ENCODE peak calls at places on chromosomes 11 and 22, in seven cellular contexts. X is HCT116, V is uterus, G is spleen, W is A549, T is right lobe of liver, O is Peyer's patch. A is an unnamed sample.

GRCh38 chr22:27129266-27129665 is 471.9 kb downstream of the MIAT start:
- DNase-seq in V (no peak), W (peak; percentile 64), X (no peak), O (no peak), T (no peak), G (no peak), A (no peak)

GRCh38 chr22:41445171-41446056 is 1.2 kb downstream of the TOB2 start:
- DNase-seq in W (peak; percentile 30), G (peak; percentile 84), T (peak; percentile 28), O (peak; percentile 36), X (no peak), V (peak; percentile 32), A (peak; percentile 30)

GRCh38 chr11:11141019-11141418 is 212.0 kb downstream of the CSNK2A3 start:
- DNase-seq in X (no peak), O (no peak), T (no peak), V (no peak), W (no peak), G (no peak), A (no peak)

GRCh38 chr22:46351767-46352166 is 16.3 kb downstream of the TRMU start:
- DNase-seq in O (no peak), V (no peak), G (peak; percentile 37), W (no peak), X (no peak), T (no peak), A (no peak)

GRCh38 chr11:74330065-74330858 is 18.8 kb upstream of the P4HA3 start:
- DNase-seq in W (no peak), V (no peak), X (no peak), G (no peak), T (no peak), O (no peak), A (no peak)

GRCh38 chr11:111460752-111461305 is 51.4 kb downstream of the BTG4 start:
- DNase-seq in T (no peak), O (no peak), V (no peak), W (no peak), X (no peak), G (no peak), A (no peak)

GRCh38 chr11:73156686-73157085 is 14.6 kb upstream of the FCHSD2 start:
- DNase-seq in G (peak; percentile 36), W (no peak), T (no peak), O (no peak), V (no peak), X (no peak), A (no peak)

GRCh38 chr11:4453118-4453517 is 4.0 kb downstream of the OR52K2 start:
- DNase-seq in O (no peak), X (no peak), V (no peak), G (no peak), W (no peak), T (no peak), A (no peak)

GRCh38 chr22:20965104-20965887 is 1.8 kb upstream of the AIFM3 start:
- DNase-seq in O (no peak), G (peak; percentile 78), W (no peak), T (no peak), X (no peak), V (no peak), A (no peak)

GRCh38 chr22:18909556-18909955 is 3.4 kb downstream of the DGCR6 start:
- DNase-seq in W (no peak), O (no peak), T (no peak), X (no peak), G (no peak), V (no peak), A (no peak)

GRCh38 chr11:23041104-23041503 is 180.8 kb upstream of the CCDC179 start:
- DNase-seq in X (no peak), O (no peak), W (no peak), T (no peak), V (no peak), G (no peak), A (no peak)

GRCh38 chr11:60915250-60915914 is 1.4 kb downstream of the TMEM109 start:
- DNase-seq in W (peak; percentile 60), X (peak; percentile 41), O (peak; percentile 90), V (peak; percentile 50), G (peak; percentile 93), T (no peak), A (peak; percentile 77)

GRCh38 chr11:123213307-123213708 is 18.3 kb upstream of the CLMP start:
- DNase-seq in O (no peak), W (no peak), G (no peak), V (no peak), T (no peak), X (no peak), A (no peak)

GRCh38 chr11:94153320-94153719 is 24.7 kb downstream of the PANX1 start:
- DNase-seq in V (no peak), G (no peak), O (no peak), T (peak; percentile 45), X (no peak), W (no peak), A (no peak)

GRCh38 chr11:65658174-65659021 is 4.3 kb downstream of the RELA start:
- DNase-seq in V (no peak), W (no peak), O (no peak), X (no peak), T (no peak), G (peak; percentile 63), A (no peak)

GRCh38 chr11:86811637-86812321 is 11.4 kb downstream of the PRSS23 start:
- DNase-seq in W (peak; percentile 84), V (peak; percentile 54), X (peak; percentile 76), T (no peak), O (no peak), G (no peak), A (no peak)

GRCh38 chr11:93209476-93209875 is 11.7 kb upstream of the SLC36A4 start:
- DNase-seq in X (no peak), T (no peak), O (no peak), V (no peak), G (no peak), W (no peak), A (no peak)

GRCh38 chr11:5486421-5486820 is 2.1 kb upstream of the OR52D1 start:
- DNase-seq in G (no peak), T (no peak), W (no peak), V (no peak), O (no peak), X (no peak), A (no peak)

GRCh38 chr11:134200688-134201087 is 23.1 kb downstream of the NCAPD3 start:
- DNase-seq in W (no peak), O (no peak), V (no peak), T (no peak), X (no peak), G (no peak), A (no peak)
- TF ChIP-seq POLR2A in W (no peak), O (no peak), V (no peak), T (no peak), X (no peak), G (no peak), A (no peak)

GRCh38 chr22:49264696-49265095 is 563.0 kb downstream of the BRD1 start:
- DNase-seq in T (no peak), W (no peak), G (no peak), X (no peak), V (no peak), O (no peak), A (no peak)

GRCh38 chr22:49268924-49269323 is 558.7 kb downstream of the BRD1 start:
- DNase-seq in V (no peak), O (no peak), X (no peak), W (no peak), T (no peak), G (peak; percentile 19), A (no peak)

GRCh38 chr22:49269371-49269770 is 558.3 kb downstream of the BRD1 start:
- DNase-seq in V (no peak), T (no peak), X (no peak), W (no peak), G (no peak), O (no peak), A (no peak)

GRCh38 chr22:49267996-49268395 is 559.7 kb downstream of the BRD1 start:
- DNase-seq in G (peak; percentile 13), O (no peak), X (no peak), T (no peak), W (no peak), V (no peak), A (no peak)

DNA sequence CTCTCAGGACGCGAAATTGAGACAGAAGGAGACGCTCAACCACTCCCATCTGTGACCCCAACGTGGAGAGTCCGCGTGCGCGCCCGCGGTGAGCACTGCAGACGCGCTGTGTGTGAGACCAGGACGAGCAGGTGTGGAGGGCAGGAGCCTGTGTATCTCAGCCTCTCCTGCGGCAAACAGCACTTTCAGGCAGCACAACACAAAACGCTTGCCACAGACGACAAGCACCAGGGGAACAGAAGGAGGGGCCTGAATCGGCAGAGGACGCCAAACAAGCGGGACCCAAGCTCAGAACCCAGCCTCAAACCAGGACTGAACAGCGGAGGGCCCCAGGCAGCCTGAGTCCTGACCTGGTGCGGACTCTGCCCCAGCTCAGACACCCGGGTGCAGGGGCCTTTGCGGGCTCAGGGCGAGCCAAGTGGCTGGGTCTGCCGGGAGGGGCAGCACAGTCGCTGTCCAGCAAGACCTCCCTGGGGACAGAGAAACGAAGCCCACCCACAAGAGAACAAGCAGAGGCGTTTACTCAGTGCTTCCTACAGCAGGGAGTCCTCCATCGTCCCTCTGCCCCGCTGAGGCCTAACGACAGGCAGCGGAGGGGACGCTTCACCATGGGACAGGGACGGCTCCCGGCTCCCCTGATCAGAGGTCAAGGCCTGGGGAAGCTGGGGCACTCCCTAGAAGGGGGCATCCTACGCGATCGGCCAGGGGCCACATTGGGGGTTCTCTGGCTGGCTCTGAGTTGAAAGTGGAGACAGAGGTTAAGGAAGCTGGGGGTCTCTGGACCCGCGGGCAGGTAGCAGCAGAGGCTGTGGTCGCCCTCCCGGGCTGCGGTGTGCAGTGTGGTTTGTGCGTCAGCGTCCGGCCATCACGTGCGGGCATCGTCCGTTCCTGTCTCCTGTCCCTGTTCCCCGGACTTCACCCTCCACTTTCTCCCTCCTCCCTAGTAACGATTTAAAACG is 560.8 kb downstream of the BRD1 start:
- DNase-seq in V (no peak), X (no peak), O (no peak), G (no peak), W (no peak), T (no peak), A (no peak)
- H3K27ac ChIP-seq in V (no peak overlapping the region), X (no peak overlapping the region), O (no peak overlapping the region), G (no peak overlapping the region), W (no peak overlapping the region), T (no peak overlapping the region), A (no peak overlapping the region)

GRCh38 chr11:46808804-46809431 is 37.2 kb downstream of the CKAP5 start:
- DNase-seq in V (no peak), O (no peak), X (peak; percentile 13), T (no peak), W (peak; percentile 69), G (no peak), A (no peak)
- TF ChIP-seq CTCF in V (no peak), O (no peak), X (peak; percentile 57), T (peak; percentile 19), W (peak; percentile 67), G (no peak), A (no peak)

DNA sequence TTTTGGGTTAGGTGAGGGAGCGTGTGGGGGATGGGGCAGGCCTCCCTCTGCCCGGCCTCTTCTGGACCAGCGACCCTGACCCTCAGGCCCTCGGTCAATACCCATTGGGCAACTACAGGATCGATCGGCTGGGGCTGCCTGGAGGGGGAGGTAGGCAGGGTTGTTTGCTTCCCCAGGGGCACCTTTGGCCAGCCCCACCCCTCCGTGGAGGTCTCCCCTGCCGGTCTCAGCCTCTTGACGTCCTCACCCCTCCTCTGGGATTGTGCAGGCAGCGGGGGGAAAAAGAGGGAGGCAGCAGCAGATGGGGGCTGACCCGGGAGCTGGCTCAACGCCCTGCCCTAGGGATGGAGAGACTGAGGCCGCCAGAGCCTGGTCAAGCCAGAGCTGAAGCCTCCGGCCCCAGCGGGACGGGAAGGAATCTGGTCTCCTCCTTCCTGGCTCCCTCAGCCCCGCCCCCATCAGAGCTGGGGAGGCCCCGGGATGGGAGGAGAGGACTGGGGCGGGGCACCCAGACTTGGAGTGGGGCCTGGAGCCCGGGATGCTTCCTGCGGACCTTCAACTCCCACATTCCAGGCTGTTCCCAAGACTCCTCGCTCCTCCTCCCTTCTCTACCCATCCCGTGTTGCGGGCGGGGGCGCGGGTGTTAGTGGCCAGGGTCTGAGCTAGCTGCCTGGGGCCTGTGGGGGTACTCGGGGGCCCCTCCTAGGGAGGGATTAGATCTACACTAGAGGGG is 14.4 kb upstream of the CDC42EP1 start:
- DNase-seq in W (peak; percentile 87), O (peak; percentile 43), T (peak; percentile 93), V (peak; percentile 97), G (peak; percentile 84), X (no peak), A (peak; percentile 62)
- TF ChIP-seq POLR2A in W (peak; percentile 61), O (peak; percentile 82), T (peak; percentile 63), V (peak; percentile 88), G (no peak), X (no peak), A (peak; percentile 47)

A was measured in prostate gland.